ENCODE peak calls at places on chromosomes 2 and 18, in eight cellular contexts. O is ureter, T is fibroblast of mammary gland, G is naive B cell, S is Calu3, J is Daoy, L is bronchial epithelial cell, I is endodermal cell. M is an unnamed sample.

GRCh38 chr2:99624682-99625081 is 134.9 kb upstream of the REV1 start:
- DNase-seq in J (no peak), S (no peak), O (no peak), I (no peak), G (no peak), T (no peak), L (no peak), M (no peak)

GRCh38 chr2:238092486-238093035 is 7.6 kb upstream of the ESPNL start:
- DNase-seq in L (no peak), O (no peak), T (no peak), S (no peak), G (no peak), J (no peak), I (no peak), M (peak; percentile 45)

GRCh38 chr2:44983836-44984604 is 25.2 kb downstream of the SIX2 start:
- DNase-seq in J (no peak), O (no peak), G (no peak), T (no peak), I (no peak), L (no peak), S (no peak), M (no peak)

GRCh38 chr2:28691774-28692281 is 59.8 kb upstream of the PPP1CB start:
- DNase-seq in J (peak; percentile 74), I (peak; percentile 67), G (no peak), L (no peak), S (no peak), T (peak; percentile 56), O (peak; percentile 60), M (no peak)

GRCh38 chr2:98560256-98560771 is 48.0 kb downstream of the COA5 start:
- DNase-seq in T (peak; percentile 92), S (no peak), J (peak; percentile 88), L (peak; percentile 62), O (no peak), G (no peak), I (no peak), M (no peak)

GRCh38 chr2:26068602-26069298 is 34.9 kb downstream of the RAB10 start:
- DNase-seq in S (peak; percentile 18), T (peak; percentile 90), I (no peak), G (no peak), L (peak; percentile 94), O (no peak), J (peak; percentile 88), M (no peak)

GRCh38 chr2:158619496-158619895 is 162.7 kb downstream of the PKP4 start:
- DNase-seq in L (peak; percentile 83), I (no peak), J (peak; percentile 37), T (peak; percentile 56), G (no peak), O (no peak), S (no peak), M (no peak)

GRCh38 chr2:191625016-191625415 is 52.9 kb upstream of the NABP1 start:
- DNase-seq in S (no peak), G (no peak), I (no peak), J (peak; percentile 72), L (no peak), T (no peak), O (no peak), M (no peak)

GRCh38 chr2:107322406-107322805 is 436.4 kb upstream of the ST6GAL2 start:
- DNase-seq in S (no peak), L (no peak), T (no peak), I (no peak), J (no peak), G (no peak), O (no peak), M (no peak)

GRCh38 chr18:32271649-32272324 is 81.9 kb downstream of the MEP1B start:
- DNase-seq in O (no peak), J (peak; percentile 30), L (peak; percentile 53), S (peak; percentile 61), I (peak; percentile 61), T (peak; percentile 56), G (no peak), M (no peak)

GRCh38 chr18:74252032-74252380 is 39.8 kb downstream of the CYB5A start:
- DNase-seq in J (no peak), L (no peak), I (no peak), S (no peak), T (peak; percentile 85), O (no peak), G (no peak), M (no peak)

GRCh38 chr18:28015671-28016070 is 161.3 kb downstream of the CDH2 start:
- DNase-seq in I (no peak), S (no peak), O (no peak), J (no peak), T (no peak), L (no peak), G (no peak), M (no peak)

GRCh38 chr2:20633794-20634259 is 17.1 kb downstream of the HS1BP3 start:
- DNase-seq in S (peak; percentile 94), T (no peak), G (no peak), O (peak; percentile 75), L (peak; percentile 35), I (no peak), J (peak; percentile 57), M (no peak)

GRCh38 chr2:170771049-170771937 is 1.1 kb downstream of the ERICH2 start:
- DNase-seq in I (peak; percentile 86), S (no peak), O (no peak), J (no peak), T (peak; percentile 12), L (no peak), G (peak; percentile 31), M (no peak)

GRCh38 chr2:233424028-233424951 is 70.0 kb downstream of the DGKD start:
- DNase-seq in L (peak; percentile 46), G (no peak), T (peak; percentile 45), I (no peak), O (peak; percentile 38), J (peak; percentile 72), S (no peak), M (no peak)

GRCh38 chr2:96527052-96527964 is 9.2 kb upstream of the ARID5A start:
- DNase-seq in O (no peak), S (no peak), I (peak; percentile 82), G (peak; percentile 51), L (no peak), T (no peak), J (peak; percentile 39), M (no peak)

GRCh38 chr2:70607121-70607551 is 53.5 kb upstream of the TGFA start:
- DNase-seq in J (peak; percentile 42), G (no peak), S (no peak), O (no peak), L (no peak), I (no peak), T (peak; percentile 26), M (no peak)